ENCODE peak calls at places on chromosome 13, in four cellular contexts. A is SJSA1; O is body of pancreas; Z is CD4-positive, CD25-positive, alpha-beta regulatory T cell. U is an unnamed sample.

GRCh38 chr13:100584901-100585300 is 3.7 kb downstream of the GGACT start:
- DNase-seq in A (no peak), O (no peak), Z (peak), U (no peak)

GRCh38 chr13:26562538-26562890 is 5.0 kb downstream of the WASF3 start:
- DNase-seq in A (no peak), O (no peak), Z (no peak), U (no peak)

GRCh38 chr13:43551897-43552456 is 234.8 kb downstream of the ENOX1 start:
- DNase-seq in A (no peak), O (no peak), Z (no peak), U (no peak)

GRCh38 chr13:27449081-27449603 is 1.2 kb downstream of the MTIF3 start:
- DNase-seq in A (no peak), O (no peak), Z (no peak), U (no peak)

GRCh38 chr13:113425931-113426590 is 27.2 kb downstream of the ADPRHL1 start:
- DNase-seq in A (no peak), O (no peak), Z (no peak), U (peak)

GRCh38 chr13:29527511-29527910 is 68.0 kb downstream of the SLC7A1 start:
- DNase-seq in A (no peak), O (no peak), Z (no peak), U (no peak)

GRCh38 chr13:29428310-29428991 is 167.0 kb downstream of the SLC7A1 start:
- DNase-seq in A (no peak), O (peak), Z (no peak), U (no peak)

GRCh38 chr13:73579574-73580274 is 520.9 kb downstream of the KLF5 start:
- DNase-seq in A (no peak), O (no peak), Z (no peak), U (no peak)

GRCh38 chr13:29758591-29759114 is 91.8 kb downstream of the UBL3 start:
- DNase-seq in A (no peak), O (peak), Z (peak), U (peak)

GRCh38 chr13:19587635-19588300 is 26.4 kb upstream of the TPTE2 start:
- DNase-seq in A (no peak), O (peak), Z (peak), U (peak)

GRCh38 chr13:90824027-90824426 is 523.5 kb upstream of the MIR17HG start:
- DNase-seq in A (no peak), O (no peak), Z (no peak), U (no peak)

GRCh38 chr13:67229438-67230242 is 496 bp downstream of the PCDH9 start:
- DNase-seq in A (no peak), O (no peak), Z (no peak), U (no peak)

GRCh38 chr13:28466151-28466550 is 28.8 kb downstream of the FLT1 start:
- DNase-seq in A (no peak), O (no peak), Z (no peak), U (no peak)

GRCh38 chr13:32079586-32079985 is 48.0 kb downstream of the FRY start:
- DNase-seq in A (no peak), O (no peak), Z (no peak), U (no peak)

GRCh38 chr13:90872491-90873025 is 474.9 kb upstream of the MIR17HG start:
- DNase-seq in A (no peak), O (no peak), Z (no peak), U (no peak)

GRCh38 chr13:27038323-27038722 is 133.3 kb downstream of the USP12 start:
- DNase-seq in A (no peak), O (no peak), Z (no peak), U (peak)

GRCh38 chr13:67048793-67049150 is 181.4 kb downstream of the PCDH9 start:
- DNase-seq in A (no peak), O (no peak), Z (no peak), U (no peak)

GRCh38 chr13:76887070-76887563 is 912 bp upstream of the KCTD12 start:
- DNase-seq in A (no peak), O (peak), Z (no peak), U (no peak)
- H3K27ac ChIP-seq in A (no peak), O (no peak), Z (no peak), U (no peak)

DNA sequence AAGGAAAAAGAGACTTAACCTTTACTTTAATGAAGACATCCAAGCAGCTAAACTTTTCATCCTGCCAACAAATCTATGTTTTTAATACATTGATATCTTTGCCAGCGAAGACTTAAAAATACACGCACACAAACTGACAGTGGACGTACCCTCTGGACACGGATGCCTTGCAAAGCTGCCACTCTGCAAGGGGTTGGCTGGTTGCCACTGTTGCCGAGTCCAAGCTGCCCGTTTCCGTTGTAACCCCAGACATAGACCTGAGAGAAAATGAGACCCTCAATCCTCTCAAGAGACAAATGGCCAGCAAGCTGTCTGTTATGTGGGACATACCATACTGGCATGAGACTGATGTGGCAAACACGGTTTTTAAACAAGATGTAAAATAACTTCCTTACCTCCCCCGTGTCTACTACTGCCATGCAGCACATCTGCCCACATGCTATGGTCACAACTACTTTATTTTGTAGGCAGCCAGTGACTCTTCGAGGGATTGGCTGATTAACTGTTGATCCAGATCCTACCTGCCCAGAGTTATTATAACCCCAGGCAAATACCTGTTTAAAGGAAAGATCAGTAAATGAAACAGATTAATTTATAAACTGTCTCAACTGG is 21.2 kb downstream of the RCBTB2 start:
- DNase-seq in A (no peak), O (peak), Z (no peak), U (no peak)
- H3K4me3 ChIP-seq in A (no peak), O (no peak), Z (no peak), U (no peak)

DNA sequence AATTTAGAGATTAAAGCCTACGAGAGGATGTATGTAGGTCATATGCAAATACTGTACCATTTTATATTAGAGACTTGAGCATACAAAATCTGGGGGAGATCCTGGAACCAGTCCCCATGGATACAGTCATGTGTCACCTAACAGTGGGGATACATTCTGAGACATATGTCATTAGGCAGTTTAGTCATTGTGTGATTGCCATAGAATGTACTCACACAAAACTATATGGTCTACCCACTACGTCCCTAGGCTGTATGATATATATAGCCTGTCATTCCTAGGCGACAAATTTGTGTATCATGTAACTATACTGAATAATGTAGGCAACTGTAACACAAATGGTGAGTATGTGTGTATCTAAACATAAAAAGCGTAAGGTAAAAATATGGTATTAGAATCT is 62.8 kb downstream of the WDFY2 start:
- DNase-seq in A (no peak), O (no peak), Z (no peak), U (no peak)
- H3K27ac ChIP-seq in A (no peak), O (no peak), Z (peak), U (no peak)

GRCh38 chr13:112102243-112102642 is 35.3 kb downstream of the SOX1 start:
- DNase-seq in A (peak), O (no peak), Z (no peak), U (no peak)

GRCh38 chr13:112104873-112105234 is 37.9 kb downstream of the SOX1 start:
- DNase-seq in A (peak), O (no peak), Z (no peak), U (no peak)

GRCh38 chr13:112103971-112104872 is 37.3 kb downstream of the SOX1 start:
- DNase-seq in A (peak), O (no peak), Z (no peak), U (no peak)

GRCh38 chr13:112101360-112101930 is 34.5 kb downstream of the SOX1 start:
- DNase-seq in A (no peak), O (no peak), Z (no peak), U (no peak)

DNA sequence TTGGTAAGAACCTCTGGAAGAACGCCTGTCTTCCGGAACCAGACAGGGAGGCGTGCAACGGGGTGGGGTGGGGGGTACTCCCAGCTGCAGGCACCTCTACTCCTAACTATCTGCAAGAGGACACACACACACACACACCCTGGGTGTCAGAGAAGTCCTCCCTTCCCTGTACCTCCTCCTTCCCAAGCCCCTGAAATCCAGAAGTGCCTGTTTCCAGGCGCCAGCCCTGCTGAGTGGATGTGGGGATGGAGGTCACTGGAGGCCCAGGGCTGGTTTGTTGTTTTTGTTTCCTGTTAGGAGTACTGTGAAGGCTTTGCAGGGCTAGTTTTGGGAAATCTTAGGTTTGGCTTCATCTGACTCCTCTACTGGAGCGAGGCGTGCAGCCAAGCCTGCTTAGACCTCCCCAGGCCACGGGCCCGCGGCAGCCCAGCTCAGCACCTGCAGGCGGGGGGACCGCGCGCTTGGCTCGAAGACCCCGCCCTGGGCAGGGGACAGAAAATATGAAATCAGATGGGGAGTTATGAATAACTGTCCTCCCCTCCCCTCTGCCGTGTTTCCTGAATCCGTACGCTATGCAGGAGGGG is 36.4 kb downstream of the SOX1 start:
- DNase-seq in A (peak), O (no peak), Z (no peak), U (no peak)
- H3K4me3 ChIP-seq in A (no peak), O (no peak), Z (no peak), U (no peak)

GRCh38 chr13:110639935-110640334 is 24.6 kb downstream of the NAXD start:
- DNase-seq in A (no peak), O (no peak), Z (no peak), U (no peak)

GRCh38 chr13:110643324-110643723 is 28.0 kb downstream of the NAXD start:
- DNase-seq in A (peak), O (peak), Z (no peak), U (no peak)

GRCh38 chr13:110642291-110642981 is 27.1 kb downstream of the NAXD start:
- DNase-seq in A (peak), O (no peak), Z (no peak), U (no peak)

GRCh38 chr13:110640591-110641029 is 25.3 kb downstream of the NAXD start:
- DNase-seq in A (no peak), O (no peak), Z (no peak), U (no peak)

GRCh38 chr13:110641055-110642015 is 26.0 kb downstream of the NAXD start:
- DNase-seq in A (no peak), O (peak), Z (no peak), U (no peak)
- H3K27ac ChIP-seq in A (no peak), O (no peak), Z (no peak), U (no peak)